ENCODE peak calls at places on chromosome 19, in eight cellular contexts. One of them, this sample, is unnamed.

GRCh38 chr19:40322951-40323615 is 25.1 kb downstream of the C19orf47 start:
- DNase-seq in pancreas: no peak
- DNase-seq in tibial nerve: no peak
- DNase-seq in K562: no peak
- DNase-seq in neuronal stem cell: no peak
- DNase-seq in body of pancreas: no peak
- DNase-seq in OCI-LY7: no peak
- DNase-seq in lung: no peak
- DNase-seq in this sample: no peak

GRCh38 chr19:4379383-4380253 is 20.7 kb downstream of the SH3GL1 start:
- DNase-seq in pancreas: peak; percentile 91
- DNase-seq in tibial nerve: no peak
- DNase-seq in K562: no peak
- DNase-seq in neuronal stem cell: no peak
- DNase-seq in body of pancreas: peak; percentile 94
- DNase-seq in OCI-LY7: peak; percentile 16
- DNase-seq in lung: peak; percentile 81
- DNase-seq in this sample: peak; percentile 94

GRCh38 chr19:2462635-2463421 is 6.1 kb upstream of the LMNB2 start:
- DNase-seq in pancreas: peak; percentile 91
- DNase-seq in tibial nerve: peak; percentile 75
- DNase-seq in K562: no peak
- DNase-seq in neuronal stem cell: peak; percentile 97
- DNase-seq in body of pancreas: peak; percentile 86
- DNase-seq in OCI-LY7: no peak
- DNase-seq in lung: peak; percentile 85
- DNase-seq in this sample: peak; percentile 66

GRCh38 chr19:19146000-19146608 is 7.8 kb upstream of the TMEM161A start:
- DNase-seq in pancreas: peak; percentile 89
- DNase-seq in tibial nerve: peak; percentile 85
- DNase-seq in K562: peak; percentile 82
- DNase-seq in neuronal stem cell: peak; percentile 76
- DNase-seq in body of pancreas: peak; percentile 81
- DNase-seq in OCI-LY7: peak; percentile 62
- DNase-seq in lung: peak; percentile 84
- DNase-seq in this sample: peak; percentile 66

GRCh38 chr19:20453424-20453938 is 112.1 kb downstream of the ZNF737 start:
- DNase-seq in pancreas: no peak
- DNase-seq in tibial nerve: no peak
- DNase-seq in K562: no peak
- DNase-seq in neuronal stem cell: no peak
- DNase-seq in body of pancreas: no peak
- DNase-seq in OCI-LY7: no peak
- DNase-seq in lung: no peak
- DNase-seq in this sample: no peak

GRCh38 chr19:4144666-4145261 is 8.7 kb upstream of the CREB3L3 start:
- DNase-seq in pancreas: no peak
- DNase-seq in tibial nerve: no peak
- DNase-seq in K562: peak; percentile 34
- DNase-seq in neuronal stem cell: no peak
- DNase-seq in body of pancreas: no peak
- DNase-seq in OCI-LY7: no peak
- DNase-seq in lung: no peak
- DNase-seq in this sample: no peak

GRCh38 chr19:18293642-18294466 is 12.4 kb upstream of the JUND start:
- DNase-seq in pancreas: no peak
- DNase-seq in tibial nerve: no peak
- DNase-seq in K562: no peak
- DNase-seq in neuronal stem cell: no peak
- DNase-seq in body of pancreas: no peak
- DNase-seq in OCI-LY7: no peak
- DNase-seq in lung: no peak
- DNase-seq in this sample: peak; percentile 27

GRCh38 chr19:7288131-7288530 is 6.1 kb downstream of the INSR start:
- DNase-seq in pancreas: no peak
- DNase-seq in tibial nerve: no peak
- DNase-seq in K562: no peak
- DNase-seq in neuronal stem cell: no peak
- DNase-seq in body of pancreas: no peak
- DNase-seq in OCI-LY7: no peak
- DNase-seq in lung: no peak
- DNase-seq in this sample: no peak

GRCh38 chr19:41327076-41327475 is 17.1 kb downstream of the CCDC97 start:
- DNase-seq in pancreas: no peak
- DNase-seq in tibial nerve: no peak
- DNase-seq in K562: no peak
- DNase-seq in neuronal stem cell: no peak
- DNase-seq in body of pancreas: no peak
- DNase-seq in OCI-LY7: no peak
- DNase-seq in lung: no peak
- DNase-seq in this sample: no peak

GRCh38 chr19:4337906-4338440 is 654 bp downstream of the STAP2 start:
- DNase-seq in pancreas: no peak
- DNase-seq in tibial nerve: no peak
- DNase-seq in K562: no peak
- DNase-seq in neuronal stem cell: no peak
- DNase-seq in body of pancreas: no peak
- DNase-seq in OCI-LY7: no peak
- DNase-seq in lung: no peak
- DNase-seq in this sample: no peak

GRCh38 chr19:55212447-55212846 is 3.1 kb upstream of the PTPRH start:
- DNase-seq in pancreas: no peak
- DNase-seq in tibial nerve: no peak
- DNase-seq in K562: peak; percentile 80
- DNase-seq in neuronal stem cell: no peak
- DNase-seq in body of pancreas: no peak
- DNase-seq in OCI-LY7: peak; percentile 87
- DNase-seq in lung: no peak
- DNase-seq in this sample: no peak

GRCh38 chr19:40687525-40688016 is 2.9 kb downstream of the NUMBL start:
- DNase-seq in pancreas: no peak
- DNase-seq in tibial nerve: peak; percentile 98
- DNase-seq in K562: peak; percentile 78
- DNase-seq in neuronal stem cell: no peak
- DNase-seq in body of pancreas: peak; percentile 48
- DNase-seq in OCI-LY7: no peak
- DNase-seq in lung: peak; percentile 61
- DNase-seq in this sample: no peak

GRCh38 chr19:29672933-29673336 is 7.7 kb downstream of the PLEKHF1 start:
- DNase-seq in pancreas: no peak
- DNase-seq in tibial nerve: no peak
- DNase-seq in K562: no peak
- DNase-seq in neuronal stem cell: no peak
- DNase-seq in body of pancreas: no peak
- DNase-seq in OCI-LY7: peak; percentile 24
- DNase-seq in lung: no peak
- DNase-seq in this sample: no peak

GRCh38 chr19:3656073-3656746 is 29.6 kb upstream of the CACTIN start:
- DNase-seq in pancreas: no peak
- DNase-seq in tibial nerve: no peak
- DNase-seq in K562: no peak
- DNase-seq in neuronal stem cell: no peak
- DNase-seq in body of pancreas: no peak
- DNase-seq in OCI-LY7: no peak
- DNase-seq in lung: no peak
- DNase-seq in this sample: peak; percentile 68

GRCh38 chr19:19366691-19367396 is 38.6 kb upstream of the GATAD2A start:
- DNase-seq in pancreas: peak; percentile 84
- DNase-seq in tibial nerve: peak; percentile 37
- DNase-seq in K562: peak; percentile 80
- DNase-seq in neuronal stem cell: peak; percentile 57
- DNase-seq in body of pancreas: peak; percentile 82
- DNase-seq in OCI-LY7: peak; percentile 92
- DNase-seq in lung: peak; percentile 80
- DNase-seq in this sample: peak; percentile 78

GRCh38 chr19:8835446-8835845 is 3.3 kb downstream of the MBD3L1 start:
- DNase-seq in pancreas: no peak
- DNase-seq in tibial nerve: no peak
- DNase-seq in K562: no peak
- DNase-seq in neuronal stem cell: no peak
- DNase-seq in body of pancreas: no peak
- DNase-seq in OCI-LY7: no peak
- DNase-seq in lung: no peak
- DNase-seq in this sample: no peak

GRCh38 chr19:27776020-27776419 is 1436.9 kb downstream of the UQCRFS1 start:
- DNase-seq in pancreas: no peak
- DNase-seq in tibial nerve: no peak
- DNase-seq in K562: no peak
- DNase-seq in neuronal stem cell: no peak
- DNase-seq in body of pancreas: no peak
- DNase-seq in OCI-LY7: peak; percentile 37
- DNase-seq in lung: no peak
- DNase-seq in this sample: peak; percentile 51

GRCh38 chr19:2777952-2778683 is 5.0 kb downstream of the SGTA start:
- DNase-seq in pancreas: no peak
- DNase-seq in tibial nerve: no peak
- DNase-seq in K562: no peak
- DNase-seq in neuronal stem cell: no peak
- DNase-seq in body of pancreas: no peak
- DNase-seq in OCI-LY7: no peak
- DNase-seq in lung: no peak
- DNase-seq in this sample: peak; percentile 88

GRCh38 chr19:51687791-51688664 is 5.1 kb upstream of the SPACA6 start:
- DNase-seq in pancreas: peak; percentile 52
- DNase-seq in tibial nerve: peak; percentile 63
- DNase-seq in K562: peak; percentile 41
- DNase-seq in neuronal stem cell: no peak
- DNase-seq in body of pancreas: peak; percentile 59
- DNase-seq in OCI-LY7: no peak
- DNase-seq in lung: peak; percentile 48
- DNase-seq in this sample: peak; percentile 83

GRCh38 chr19:37218592-37218935 is 550 bp downstream of the ZNF383 start:
- DNase-seq in pancreas: no peak
- DNase-seq in tibial nerve: no peak
- DNase-seq in K562: no peak
- DNase-seq in neuronal stem cell: no peak
- DNase-seq in body of pancreas: no peak
- DNase-seq in OCI-LY7: no peak
- DNase-seq in lung: no peak
- DNase-seq in this sample: no peak

DNA sequence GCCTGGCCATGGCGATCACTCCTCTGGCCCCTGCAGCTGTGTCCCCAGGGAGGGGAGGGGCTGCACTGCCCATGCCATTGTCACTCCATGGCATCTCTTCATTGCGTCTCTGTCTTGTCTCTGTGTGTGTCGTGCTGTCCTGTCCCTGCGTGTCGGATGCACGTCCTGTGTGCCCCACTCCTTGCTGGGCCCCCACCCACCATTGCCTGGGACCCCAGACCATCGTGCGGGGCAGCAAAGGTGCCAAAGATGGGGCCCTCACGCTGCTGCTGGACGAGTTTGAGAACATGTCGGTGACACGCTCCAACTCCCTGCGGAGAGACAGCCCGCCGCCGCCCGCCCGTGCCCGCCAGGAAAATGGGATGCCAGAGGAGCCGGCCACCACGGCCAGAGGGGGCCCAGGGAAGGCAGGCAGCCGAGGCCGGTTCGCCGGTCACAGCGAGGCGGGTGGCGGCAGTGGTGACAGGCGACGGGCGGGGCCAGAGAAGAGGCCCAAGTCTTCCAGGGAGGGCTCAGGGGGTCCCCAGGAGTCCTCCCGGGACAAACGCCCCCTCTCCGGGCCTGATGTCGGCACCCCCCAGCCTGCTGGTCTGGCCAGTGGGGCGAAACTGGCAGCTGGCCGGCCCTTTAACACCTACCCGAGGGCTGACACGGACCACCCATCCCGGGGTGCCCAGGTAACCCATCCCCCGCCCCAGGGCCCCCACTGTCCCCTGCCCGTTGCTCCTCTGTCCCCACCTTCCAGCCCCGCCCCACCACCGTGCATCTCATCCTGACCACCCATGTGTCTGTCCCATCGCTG is 23.9 kb upstream of the NCCRP1 start:
- DNase-seq in pancreas: no peak
- DNase-seq in tibial nerve: no peak
- DNase-seq in K562: no peak
- DNase-seq in neuronal stem cell: no peak
- DNase-seq in body of pancreas: no peak
- DNase-seq in OCI-LY7: no peak
- DNase-seq in lung: no peak
- DNase-seq in this sample: no peak
- H3K27ac ChIP-seq in pancreas: no peak overlapping the region
- H3K27ac ChIP-seq in tibial nerve: no peak overlapping the region
- H3K27ac ChIP-seq in K562: no peak overlapping the region
- H3K27ac ChIP-seq in neuronal stem cell: no peak overlapping the region
- H3K27ac ChIP-seq in body of pancreas: no peak overlapping the region
- H3K27ac ChIP-seq in OCI-LY7: no peak overlapping the region
- H3K27ac ChIP-seq in lung: no peak overlapping the region
- H3K27ac ChIP-seq in this sample: no peak overlapping the region

DNA sequence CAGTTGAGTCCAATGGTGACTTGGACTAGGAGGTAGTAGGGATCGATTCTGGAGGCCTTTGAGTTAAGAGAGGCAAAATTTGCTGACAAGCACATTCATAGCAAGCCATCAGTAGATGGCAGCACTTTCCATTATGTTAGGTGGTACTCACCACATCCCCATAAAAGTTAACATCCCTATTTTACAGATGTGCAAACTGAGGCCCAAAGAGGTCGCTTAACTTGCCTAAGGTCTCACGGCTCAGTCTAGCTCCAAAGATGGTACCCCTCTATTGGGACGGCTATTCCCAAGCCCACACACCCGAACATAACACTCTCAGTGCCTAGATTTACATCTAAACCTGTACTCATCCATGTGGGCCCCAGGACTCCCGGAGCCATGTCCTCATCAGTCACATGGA is 21.5 kb upstream of the FOSB start:
- DNase-seq in pancreas: no peak
- DNase-seq in tibial nerve: no peak
- DNase-seq in K562: no peak
- DNase-seq in neuronal stem cell: no peak
- DNase-seq in body of pancreas: no peak
- DNase-seq in OCI-LY7: peak; percentile 73
- DNase-seq in lung: no peak
- DNase-seq in this sample: no peak
- H3K4me1 ChIP-seq in pancreas: peaks cover 11% of the 10 kb centered on the region
- H3K4me1 ChIP-seq in tibial nerve: peaks cover 28% of the 10 kb centered on the region
- H3K4me1 ChIP-seq in K562: peaks cover 37% of the 10 kb centered on the region
- H3K4me1 ChIP-seq in neuronal stem cell: peaks cover 28% of the 10 kb centered on the region
- H3K4me1 ChIP-seq in body of pancreas: peaks cover 34% of the 10 kb centered on the region
- H3K4me1 ChIP-seq in OCI-LY7: peaks cover 49% of the 10 kb centered on the region
- H3K4me1 ChIP-seq in lung: peaks cover 6% of the 10 kb centered on the region
- H3K4me1 ChIP-seq in this sample: peaks cover 18% of the 10 kb centered on the region

DNA sequence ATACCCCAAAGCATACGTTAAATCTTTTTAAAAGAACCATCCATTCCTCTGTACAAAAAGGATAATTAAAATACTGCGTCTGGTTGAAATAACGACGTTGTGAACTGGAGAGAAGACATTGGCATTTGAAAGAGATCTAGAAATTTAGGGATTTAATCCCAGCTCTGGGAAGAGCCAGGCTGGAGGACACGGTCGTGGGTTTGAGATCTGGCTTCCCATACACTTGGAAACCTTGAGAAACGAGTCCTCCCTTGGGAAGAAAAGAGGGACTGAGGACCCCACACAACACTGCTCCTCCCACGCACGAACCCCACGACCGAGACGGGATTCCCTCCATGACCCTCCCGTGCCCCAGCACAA is 625 bp downstream of the ZNF709 start:
- DNase-seq in pancreas: no peak
- DNase-seq in tibial nerve: no peak
- DNase-seq in K562: no peak
- DNase-seq in neuronal stem cell: peak; percentile 15
- DNase-seq in body of pancreas: no peak
- DNase-seq in OCI-LY7: no peak
- DNase-seq in lung: no peak
- DNase-seq in this sample: no peak
- H3K27ac ChIP-seq in pancreas: peak overlapping the region; percentile 68
- H3K27ac ChIP-seq in tibial nerve: peak overlapping the region; percentile 47
- H3K27ac ChIP-seq in K562: no peak overlapping the region
- H3K27ac ChIP-seq in neuronal stem cell: no peak overlapping the region
- H3K27ac ChIP-seq in body of pancreas: peak overlapping the region; percentile 59
- H3K27ac ChIP-seq in OCI-LY7: no peak overlapping the region
- H3K27ac ChIP-seq in lung: peak overlapping the region; percentile 78
- H3K27ac ChIP-seq in this sample: peak overlapping the region; percentile 19

GRCh38 chr19:48965033-48965805 is at the start of gene FTL:
- DNase-seq in pancreas: peak; percentile 94
- DNase-seq in tibial nerve: peak; percentile 98
- DNase-seq in K562: peak; percentile 98
- DNase-seq in neuronal stem cell: peak; percentile 84
- DNase-seq in body of pancreas: peak; percentile 98
- DNase-seq in OCI-LY7: peak; percentile 97
- DNase-seq in lung: peak; percentile 97
- DNase-seq in this sample: peak; percentile 96
- H3K4me1 ChIP-seq in pancreas: peaks cover 17% of the 10 kb centered on the region
- H3K4me1 ChIP-seq in tibial nerve: peaks cover 46% of the 10 kb centered on the region
- H3K4me1 ChIP-seq in K562: peaks cover 38% of the 10 kb centered on the region
- H3K4me1 ChIP-seq in neuronal stem cell: peaks cover 17% of the 10 kb centered on the region
- H3K4me1 ChIP-seq in body of pancreas: peaks cover 39% of the 10 kb centered on the region
- H3K4me1 ChIP-seq in OCI-LY7: peaks cover 61% of the 10 kb centered on the region
- H3K4me1 ChIP-seq in lung: peaks cover 5% of the 10 kb centered on the region
- H3K4me1 ChIP-seq in this sample: peaks cover 18% of the 10 kb centered on the region